ENCODE peak calls at places on chromosomes 2 and 18, in nine cellular contexts. One of them, this sample, is unnamed.
A peak's percentile ranks its signal among the peaks of the same experiment; 100 is the strongest.

GRCh38 chr18:32259553-32259952 is 69.7 kb downstream of the MEP1B start:
- DNase-seq in spleen: no peak
- DNase-seq in adrenal gland: no peak
- DNase-seq in DND-41: no peak
- DNase-seq in left ventricle myocardium inferior: no peak
- DNase-seq in CD8-positive, alpha-beta T cell: no peak
- DNase-seq in lower leg skin: no peak
- DNase-seq in fibroblast of lung: no peak
- DNase-seq in cardiac fibroblast: no peak
- DNase-seq in this sample: no peak

GRCh38 chr2:162509288-162509968 is 165.5 kb downstream of the GCA start:
- DNase-seq in spleen: no peak
- DNase-seq in adrenal gland: no peak
- DNase-seq in DND-41: no peak
- DNase-seq in left ventricle myocardium inferior: no peak
- DNase-seq in CD8-positive, alpha-beta T cell: no peak
- DNase-seq in lower leg skin: no peak
- DNase-seq in fibroblast of lung: no peak
- DNase-seq in cardiac fibroblast: no peak
- DNase-seq in this sample: peak; percentile 14

GRCh38 chr2:42844901-42845685 is 52.7 kb upstream of the HAAO start:
- DNase-seq in spleen: peak; percentile 37
- DNase-seq in adrenal gland: no peak
- DNase-seq in DND-41: no peak
- DNase-seq in left ventricle myocardium inferior: no peak
- DNase-seq in CD8-positive, alpha-beta T cell: no peak
- DNase-seq in lower leg skin: peak; percentile 84
- DNase-seq in fibroblast of lung: peak; percentile 99
- DNase-seq in cardiac fibroblast: peak; percentile 25
- DNase-seq in this sample: peak; percentile 58

GRCh38 chr18:8139971-8140406 is 469.2 kb upstream of the RAB12 start:
- DNase-seq in spleen: no peak
- DNase-seq in adrenal gland: peak; percentile 72
- DNase-seq in DND-41: no peak
- DNase-seq in left ventricle myocardium inferior: peak; percentile 37
- DNase-seq in CD8-positive, alpha-beta T cell: no peak
- DNase-seq in lower leg skin: no peak
- DNase-seq in fibroblast of lung: peak; percentile 39
- DNase-seq in cardiac fibroblast: peak; percentile 22
- DNase-seq in this sample: no peak

GRCh38 chr2:46462936-46463335 is 16.4 kb upstream of the TMEM247 start:
- DNase-seq in spleen: no peak
- DNase-seq in adrenal gland: no peak
- DNase-seq in DND-41: no peak
- DNase-seq in left ventricle myocardium inferior: no peak
- DNase-seq in CD8-positive, alpha-beta T cell: no peak
- DNase-seq in lower leg skin: no peak
- DNase-seq in fibroblast of lung: peak; percentile 73
- DNase-seq in cardiac fibroblast: peak; percentile 59
- DNase-seq in this sample: no peak

GRCh38 chr2:43507137-43507536 is 88.7 kb downstream of the THADA start:
- DNase-seq in spleen: no peak
- DNase-seq in adrenal gland: no peak
- DNase-seq in DND-41: no peak
- DNase-seq in left ventricle myocardium inferior: no peak
- DNase-seq in CD8-positive, alpha-beta T cell: no peak
- DNase-seq in lower leg skin: no peak
- DNase-seq in fibroblast of lung: no peak
- DNase-seq in cardiac fibroblast: no peak
- DNase-seq in this sample: peak; percentile 65

GRCh38 chr2:37784071-37784758 is 112.8 kb upstream of the CDC42EP3 start:
- DNase-seq in spleen: no peak
- DNase-seq in adrenal gland: no peak
- DNase-seq in DND-41: no peak
- DNase-seq in left ventricle myocardium inferior: no peak
- DNase-seq in CD8-positive, alpha-beta T cell: no peak
- DNase-seq in lower leg skin: no peak
- DNase-seq in fibroblast of lung: no peak
- DNase-seq in cardiac fibroblast: no peak
- DNase-seq in this sample: peak; percentile 64

GRCh38 chr2:25418944-25419677 is 77.4 kb upstream of the DNMT3A start:
- DNase-seq in spleen: no peak
- DNase-seq in adrenal gland: no peak
- DNase-seq in DND-41: no peak
- DNase-seq in left ventricle myocardium inferior: no peak
- DNase-seq in CD8-positive, alpha-beta T cell: no peak
- DNase-seq in lower leg skin: no peak
- DNase-seq in fibroblast of lung: no peak
- DNase-seq in cardiac fibroblast: peak; percentile 15
- DNase-seq in this sample: no peak

GRCh38 chr2:37500031-37500430 is 155.6 kb downstream of the QPCT start:
- DNase-seq in spleen: no peak
- DNase-seq in adrenal gland: no peak
- DNase-seq in DND-41: no peak
- DNase-seq in left ventricle myocardium inferior: no peak
- DNase-seq in CD8-positive, alpha-beta T cell: no peak
- DNase-seq in lower leg skin: no peak
- DNase-seq in fibroblast of lung: peak; percentile 81
- DNase-seq in cardiac fibroblast: no peak
- DNase-seq in this sample: peak; percentile 27

GRCh38 chr18:77068321-77068841 is 64.2 kb downstream of the MBP start:
- DNase-seq in spleen: peak; percentile 80
- DNase-seq in adrenal gland: no peak
- DNase-seq in DND-41: no peak
- DNase-seq in left ventricle myocardium inferior: no peak
- DNase-seq in CD8-positive, alpha-beta T cell: no peak
- DNase-seq in lower leg skin: peak; percentile 70
- DNase-seq in fibroblast of lung: peak; percentile 66
- DNase-seq in cardiac fibroblast: peak; percentile 60
- DNase-seq in this sample: peak; percentile 70

GRCh38 chr2:240135706-240136012 is 446 bp downstream of the COPS9 start:
- DNase-seq in spleen: no peak
- DNase-seq in adrenal gland: no peak
- DNase-seq in DND-41: no peak
- DNase-seq in left ventricle myocardium inferior: no peak
- DNase-seq in CD8-positive, alpha-beta T cell: no peak
- DNase-seq in lower leg skin: no peak
- DNase-seq in fibroblast of lung: no peak
- DNase-seq in cardiac fibroblast: no peak
- DNase-seq in this sample: no peak

GRCh38 chr2:240134466-240134865 is 1.6 kb downstream of the COPS9 start:
- DNase-seq in spleen: peak; percentile 54
- DNase-seq in adrenal gland: no peak
- DNase-seq in DND-41: no peak
- DNase-seq in left ventricle myocardium inferior: no peak
- DNase-seq in CD8-positive, alpha-beta T cell: no peak
- DNase-seq in lower leg skin: peak; percentile 74
- DNase-seq in fibroblast of lung: no peak
- DNase-seq in cardiac fibroblast: no peak
- DNase-seq in this sample: no peak

GRCh38 chr2:240133401-240133800 is 2.7 kb downstream of the COPS9 start:
- DNase-seq in spleen: peak; percentile 66
- DNase-seq in adrenal gland: no peak
- DNase-seq in DND-41: no peak
- DNase-seq in left ventricle myocardium inferior: no peak
- DNase-seq in CD8-positive, alpha-beta T cell: no peak
- DNase-seq in lower leg skin: peak; percentile 60
- DNase-seq in fibroblast of lung: no peak
- DNase-seq in cardiac fibroblast: no peak
- DNase-seq in this sample: no peak

GRCh38 chr2:240136013-240136670 is at the start of gene COPS9:
- DNase-seq in spleen: peak; percentile 97
- DNase-seq in adrenal gland: peak; percentile 82
- DNase-seq in DND-41: peak; percentile 88
- DNase-seq in left ventricle myocardium inferior: peak; percentile 87
- DNase-seq in CD8-positive, alpha-beta T cell: peak; percentile 78
- DNase-seq in lower leg skin: peak; percentile 94
- DNase-seq in fibroblast of lung: peak; percentile 90
- DNase-seq in cardiac fibroblast: peak; percentile 94
- DNase-seq in this sample: peak; percentile 92

GRCh38 chr2:240134956-240135520 is 1.1 kb downstream of the COPS9 start:
- DNase-seq in spleen: peak; percentile 68
- DNase-seq in adrenal gland: no peak
- DNase-seq in DND-41: peak; percentile 4
- DNase-seq in left ventricle myocardium inferior: no peak
- DNase-seq in CD8-positive, alpha-beta T cell: no peak
- DNase-seq in lower leg skin: peak; percentile 76
- DNase-seq in fibroblast of lung: no peak
- DNase-seq in cardiac fibroblast: no peak
- DNase-seq in this sample: no peak
- H3K4me3 ChIP-seq in spleen: peak overlapping the region; percentile 99
- H3K4me3 ChIP-seq in adrenal gland: peak overlapping the region; percentile 100
- H3K4me3 ChIP-seq in DND-41: peak overlapping the region; percentile 93
- H3K4me3 ChIP-seq in left ventricle myocardium inferior: peak overlapping the region; percentile 100
- H3K4me3 ChIP-seq in CD8-positive, alpha-beta T cell: peak overlapping the region; percentile 93
- H3K4me3 ChIP-seq in lower leg skin: no peak overlapping the region
- H3K4me3 ChIP-seq in fibroblast of lung: peak overlapping the region; percentile 68
- H3K4me3 ChIP-seq in cardiac fibroblast: peak overlapping the region; percentile 94
- H3K4me3 ChIP-seq in this sample: peak overlapping the region; percentile 92

GRCh38 chr2:106963893-106964292 is 77.9 kb upstream of the ST6GAL2 start:
- DNase-seq in spleen: no peak
- DNase-seq in adrenal gland: no peak
- DNase-seq in DND-41: no peak
- DNase-seq in left ventricle myocardium inferior: no peak
- DNase-seq in CD8-positive, alpha-beta T cell: no peak
- DNase-seq in lower leg skin: no peak
- DNase-seq in fibroblast of lung: no peak
- DNase-seq in cardiac fibroblast: no peak
- DNase-seq in this sample: no peak

GRCh38 chr2:106959975-106960632 is 74.1 kb upstream of the ST6GAL2 start:
- DNase-seq in spleen: no peak
- DNase-seq in adrenal gland: no peak
- DNase-seq in DND-41: no peak
- DNase-seq in left ventricle myocardium inferior: no peak
- DNase-seq in CD8-positive, alpha-beta T cell: no peak
- DNase-seq in lower leg skin: no peak
- DNase-seq in fibroblast of lung: no peak
- DNase-seq in cardiac fibroblast: no peak
- DNase-seq in this sample: no peak

GRCh38 chr2:106963156-106963555 is 77.2 kb upstream of the ST6GAL2 start:
- DNase-seq in spleen: no peak
- DNase-seq in adrenal gland: no peak
- DNase-seq in DND-41: no peak
- DNase-seq in left ventricle myocardium inferior: no peak
- DNase-seq in CD8-positive, alpha-beta T cell: no peak
- DNase-seq in lower leg skin: no peak
- DNase-seq in fibroblast of lung: no peak
- DNase-seq in cardiac fibroblast: peak; percentile 31
- DNase-seq in this sample: no peak

GRCh38 chr2:106960633-106961205 is 74.8 kb upstream of the ST6GAL2 start:
- DNase-seq in spleen: no peak
- DNase-seq in adrenal gland: no peak
- DNase-seq in DND-41: no peak
- DNase-seq in left ventricle myocardium inferior: no peak
- DNase-seq in CD8-positive, alpha-beta T cell: no peak
- DNase-seq in lower leg skin: no peak
- DNase-seq in fibroblast of lung: no peak
- DNase-seq in cardiac fibroblast: peak; percentile 10
- DNase-seq in this sample: no peak

GRCh38 chr2:106961328-106961727 is 75.4 kb upstream of the ST6GAL2 start:
- DNase-seq in spleen: no peak
- DNase-seq in adrenal gland: no peak
- DNase-seq in DND-41: no peak
- DNase-seq in left ventricle myocardium inferior: no peak
- DNase-seq in CD8-positive, alpha-beta T cell: no peak
- DNase-seq in lower leg skin: no peak
- DNase-seq in fibroblast of lung: no peak
- DNase-seq in cardiac fibroblast: no peak
- DNase-seq in this sample: no peak
- TF ChIP-seq CTCF in spleen: no peak
- TF ChIP-seq CTCF in adrenal gland: no peak
- TF ChIP-seq CTCF in DND-41: no peak
- TF ChIP-seq CTCF in left ventricle myocardium inferior: no peak
- TF ChIP-seq CTCF in CD8-positive, alpha-beta T cell: no peak
- TF ChIP-seq CTCF in lower leg skin: no peak
- TF ChIP-seq CTCF in fibroblast of lung: no peak
- TF ChIP-seq CTCF in cardiac fibroblast: no peak
- TF ChIP-seq CTCF in this sample: no peak

GRCh38 chr2:112140413-112140802 is 2.2 kb downstream of the FBLN7 start:
- DNase-seq in spleen: no peak
- DNase-seq in adrenal gland: no peak
- DNase-seq in DND-41: no peak
- DNase-seq in left ventricle myocardium inferior: no peak
- DNase-seq in CD8-positive, alpha-beta T cell: no peak
- DNase-seq in lower leg skin: no peak
- DNase-seq in fibroblast of lung: no peak
- DNase-seq in cardiac fibroblast: no peak
- DNase-seq in this sample: no peak
- H3K4me3 ChIP-seq in spleen: peak overlapping the region; percentile 16
- H3K4me3 ChIP-seq in adrenal gland: no peak overlapping the region
- H3K4me3 ChIP-seq in DND-41: no peak overlapping the region
- H3K4me3 ChIP-seq in left ventricle myocardium inferior: peak overlapping the region; percentile 53
- H3K4me3 ChIP-seq in CD8-positive, alpha-beta T cell: no peak overlapping the region
- H3K4me3 ChIP-seq in lower leg skin: no peak overlapping the region
- H3K4me3 ChIP-seq in fibroblast of lung: peak overlapping the region; percentile 28
- H3K4me3 ChIP-seq in cardiac fibroblast: peak overlapping the region; percentile 42
- H3K4me3 ChIP-seq in this sample: no peak overlapping the region

DNA sequence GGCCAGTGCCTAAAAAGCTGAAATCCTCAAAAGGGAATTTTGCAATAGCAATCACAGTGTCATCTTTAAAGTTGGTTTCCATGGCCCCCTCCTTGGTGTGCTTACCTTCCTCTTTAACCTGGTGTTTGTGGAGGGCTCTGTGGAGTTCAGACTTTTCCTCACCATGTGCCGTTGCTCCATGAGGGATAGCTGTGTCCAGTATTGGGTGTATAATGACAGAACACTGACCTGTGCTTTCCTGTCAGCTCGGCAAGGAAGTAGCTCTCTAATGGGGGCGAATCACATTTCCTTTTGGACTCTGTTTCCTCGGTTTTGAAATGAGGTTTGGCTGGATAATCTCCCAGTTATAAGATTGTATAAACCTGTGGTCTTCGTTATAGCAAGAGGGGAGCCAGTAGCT is 166.0 kb upstream of the DAPL1 start:
- DNase-seq in spleen: no peak
- DNase-seq in adrenal gland: no peak
- DNase-seq in DND-41: no peak
- DNase-seq in left ventricle myocardium inferior: no peak
- DNase-seq in CD8-positive, alpha-beta T cell: no peak
- DNase-seq in lower leg skin: no peak
- DNase-seq in fibroblast of lung: no peak
- DNase-seq in cardiac fibroblast: no peak
- DNase-seq in this sample: no peak
- TF ChIP-seq CTCF in spleen: no peak
- TF ChIP-seq CTCF in adrenal gland: no peak
- TF ChIP-seq CTCF in DND-41: no peak
- TF ChIP-seq CTCF in left ventricle myocardium inferior: no peak
- TF ChIP-seq CTCF in CD8-positive, alpha-beta T cell: no peak
- TF ChIP-seq CTCF in lower leg skin: no peak
- TF ChIP-seq CTCF in fibroblast of lung: no peak
- TF ChIP-seq CTCF in cardiac fibroblast: no peak
- TF ChIP-seq CTCF in this sample: no peak